ENCODE peak calls at places on chromosomes 13 and 19, in four cellular contexts. S is esophagus squamous epithelium, Y is A549, K is mesendoderm. V is an unnamed sample.
A peak's percentile ranks its signal among the peaks of the same experiment; 100 is the strongest.

GRCh38 chr13:73842621-73843020 is 291.6 kb downstream of the KLF12 start:
- DNase-seq in Y (no peak), K (no peak), S (no peak), V (no peak)

GRCh38 chr13:42644841-42645240 is 70.9 kb downstream of the TNFSF11 start:
- DNase-seq in S (no peak), Y (no peak), K (no peak), V (no peak)

GRCh38 chr13:27638521-27638920 is 16.8 kb downstream of the POLR1D start:
- DNase-seq in K (no peak), S (no peak), Y (no peak), V (no peak)

GRCh38 chr19:43504426-43505185 is at the start of gene PHLDB3:
- DNase-seq in Y (no peak), K (peak; percentile 36), S (no peak), V (no peak)

GRCh38 chr13:90938848-90939247 is 408.6 kb upstream of the MIR17HG start:
- DNase-seq in K (no peak), S (no peak), Y (no peak), V (no peak)

GRCh38 chr19:35027851-35028599 is 2.2 kb upstream of the SCN1B start:
- DNase-seq in K (peak; percentile 75), Y (no peak), S (no peak), V (no peak)

GRCh38 chr13:44396963-44397580 is 23.4 kb downstream of the SERP2 start:
- DNase-seq in Y (no peak), K (peak; percentile 96), S (no peak), V (no peak)

GRCh38 chr13:69226427-69226826 is 881.2 kb upstream of the ATXN8OS start:
- DNase-seq in K (no peak), Y (no peak), S (no peak), V (no peak)

GRCh38 chr13:70708744-70709143 is 600.5 kb upstream of the KLHL1 start:
- DNase-seq in K (no peak), Y (no peak), S (no peak), V (no peak)

GRCh38 chr13:74219571-74219970 is 85.4 kb upstream of the KLF12 start:
- DNase-seq in Y (no peak), S (no peak), K (no peak), V (no peak)

GRCh38 chr19:39154626-39155100 is 29.1 kb downstream of the PAK4 start:
- DNase-seq in Y (peak; percentile 55), K (peak; percentile 81), S (no peak), V (peak; percentile 74)

GRCh38 chr13:43760257-43760656 is 26.5 kb downstream of the ENOX1 start:
- DNase-seq in Y (no peak), K (no peak), S (no peak), V (no peak)

GRCh38 chr13:60990032-60990733 is 425.5 kb downstream of the PCDH20 start:
- DNase-seq in S (no peak), K (peak; percentile 52), Y (no peak), V (no peak)

GRCh38 chr13:33204130-33204927 is 81.2 kb downstream of the STARD13 start:
- DNase-seq in S (no peak), K (no peak), Y (no peak), V (no peak)

GRCh38 chr19:22620912-22621311 is 13.2 kb upstream of the ZNF492 start:
- DNase-seq in K (no peak), S (no peak), Y (no peak), V (no peak)

GRCh38 chr19:48506138-48506733 is 5.4 kb downstream of the LMTK3 start:
- DNase-seq in S (no peak), K (peak; percentile 78), Y (no peak), V (peak; percentile 36)

GRCh38 chr19:50542825-50543428 is 25.3 kb downstream of the LRRC4B start:
- DNase-seq in S (no peak), K (no peak), Y (no peak), V (no peak)

GRCh38 chr13:49844191-49844590 is 51.7 kb upstream of the KPNA3 start:
- DNase-seq in S (no peak), K (no peak), Y (no peak), V (no peak)

GRCh38 chr13:50712469-50712868 is 131.0 kb downstream of the DLEU7 start:
- DNase-seq in K (no peak), S (no peak), Y (no peak), V (no peak)

GRCh38 chr13:30877335-30877734 is 28.7 kb upstream of the MEDAG start:
- DNase-seq in Y (no peak), K (no peak), S (no peak), V (no peak)

GRCh38 chr13:27172495-27172842 is 858 bp upstream of the USP12 start:
- DNase-seq in S (no peak), Y (no peak), K (no peak), V (peak; percentile 29)

GRCh38 chr13:67341406-67341805 is 111.3 kb upstream of the PCDH9 start:
- DNase-seq in K (no peak), Y (no peak), S (no peak), V (no peak)

GRCh38 chr13:48258430-48258829 is 25.4 kb downstream of the ITM2B start:
- DNase-seq in S (no peak), Y (no peak), K (no peak), V (no peak)

GRCh38 chr19:35748106-35749020 is at the start of gene LIN37:
- DNase-seq in K (peak; percentile 100), S (peak; percentile 98), Y (peak; percentile 100), V (peak; percentile 99)

DNA sequence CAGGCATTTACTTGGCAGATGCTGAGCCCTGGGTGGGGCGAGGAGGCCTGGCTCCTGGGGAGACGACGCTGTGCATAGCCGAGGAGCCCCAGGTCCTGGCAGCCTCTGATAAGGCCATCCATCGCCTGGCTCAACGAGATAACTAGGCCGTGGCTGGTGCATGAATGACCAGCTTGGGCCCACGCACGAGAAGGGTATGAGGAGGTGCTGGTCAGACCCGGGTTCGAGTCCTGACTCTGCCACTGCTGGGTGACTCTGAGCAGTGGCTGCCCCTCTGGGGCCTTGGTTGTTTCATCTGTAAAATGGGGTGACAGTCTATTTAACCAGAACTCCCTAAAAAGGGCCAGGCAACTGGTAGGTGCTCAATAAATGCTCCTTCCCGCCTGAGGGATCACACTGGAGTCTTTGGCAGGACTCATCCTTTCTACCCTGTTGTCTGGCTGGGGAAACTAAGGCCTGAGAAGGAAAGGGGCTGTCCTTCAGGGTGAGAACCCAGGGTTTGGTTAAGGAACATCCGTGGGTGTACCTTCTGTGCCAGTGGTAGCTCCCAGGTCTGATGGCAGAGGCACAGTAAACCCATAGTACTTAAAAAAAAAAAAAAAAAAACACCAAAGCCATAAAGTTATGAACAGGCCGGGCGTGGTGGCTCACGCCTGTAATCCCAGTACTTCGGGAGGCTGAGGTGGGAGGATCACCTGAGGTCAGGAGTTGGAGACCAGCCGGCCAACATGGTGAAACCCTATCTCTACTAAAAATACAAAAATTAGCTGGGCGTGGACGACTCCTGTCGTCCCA is 8.1 kb upstream of the ARRDC2 start:
- DNase-seq in S (no peak), Y (no peak), K (no peak), V (no peak)
- H3K27ac ChIP-seq in S (peak overlapping the region; percentile 94), Y (peak overlapping the region; percentile 90), K (no peak overlapping the region), V (peak overlapping the region; percentile 86)

GRCh38 chr19:33883869-33884519 is 87.3 kb downstream of the KCTD15 start:
- DNase-seq in S (no peak), K (peak; percentile 86), Y (no peak), V (no peak)
- H3K27ac ChIP-seq in S (no peak overlapping the region), K (peak overlapping the region; percentile 39), Y (no peak overlapping the region), V (no peak overlapping the region)

GRCh38 chr13:20796791-20797513 is 23.2 kb upstream of the EEF1AKMT1 start:
- DNase-seq in S (no peak), Y (no peak), K (no peak), V (no peak)
- H3K27ac ChIP-seq in S (no peak overlapping the region), Y (no peak overlapping the region), K (no peak overlapping the region), V (no peak overlapping the region)

GRCh38 chr13:75285310-75285709 is 196.7 kb downstream of the TBC1D4 start:
- DNase-seq in S (no peak), K (no peak), Y (no peak), V (no peak)
- H3K27ac ChIP-seq in S (no peak overlapping the region), K (no peak overlapping the region), Y (no peak overlapping the region), V (no peak overlapping the region)

GRCh38 chr13:85095887-85096286 is 703.3 kb downstream of the SLITRK6 start:
- DNase-seq in S (no peak), K (no peak), Y (no peak), V (no peak)
- H3K27ac ChIP-seq in S (no peak overlapping the region), K (no peak overlapping the region), Y (no peak overlapping the region), V (no peak overlapping the region)

GRCh38 chr19:45171211-45171623 is 6.8 kb downstream of the TRAPPC6A start:
- DNase-seq in S (no peak), K (no peak), Y (no peak), V (no peak)

GRCh38 chr19:45172173-45172572 is 5.9 kb downstream of the TRAPPC6A start:
- DNase-seq in Y (no peak), S (no peak), K (no peak), V (no peak)

GRCh38 chr19:45170146-45171106 is 7.6 kb downstream of the TRAPPC6A start:
- DNase-seq in Y (no peak), S (no peak), K (no peak), V (no peak)

GRCh38 chr19:45173816-45174215 is 4.2 kb downstream of the TRAPPC6A start:
- DNase-seq in K (no peak), Y (no peak), S (no peak), V (no peak)

DNA sequence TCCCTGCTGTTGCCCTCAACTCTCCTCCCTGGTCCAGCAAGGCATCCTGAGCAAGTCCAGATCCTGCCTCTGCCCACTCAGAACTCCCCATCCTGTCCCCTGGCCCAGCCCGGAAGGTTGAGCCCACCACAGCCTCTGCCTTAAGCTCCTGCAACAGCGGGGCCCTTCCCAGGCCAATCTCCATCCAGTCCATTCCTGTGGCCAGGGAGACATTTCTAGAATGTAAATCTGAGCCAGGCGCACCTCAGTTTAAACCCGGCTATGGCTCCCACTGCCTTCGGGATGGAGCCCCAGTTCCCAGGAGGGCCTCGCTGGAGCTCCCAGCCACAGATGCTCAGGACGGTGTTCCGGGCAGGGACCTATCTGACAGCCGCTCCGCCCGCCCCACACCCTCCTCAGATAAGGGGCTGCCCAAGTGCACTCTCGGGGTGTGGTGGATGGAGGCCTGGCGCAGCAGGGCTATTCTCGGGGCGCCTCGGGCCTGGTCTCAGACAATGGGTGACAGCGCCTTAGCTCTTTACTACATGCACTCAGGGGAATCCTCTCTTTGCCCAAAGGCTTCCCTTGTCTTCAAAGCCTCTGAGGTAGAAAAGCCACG is 5.3 kb downstream of the TRAPPC6A start:
- DNase-seq in S (no peak), Y (no peak), K (no peak), V (no peak)
- H3K27ac ChIP-seq in S (no peak overlapping the region), Y (no peak overlapping the region), K (no peak overlapping the region), V (peak overlapping the region; percentile 32)

DNA sequence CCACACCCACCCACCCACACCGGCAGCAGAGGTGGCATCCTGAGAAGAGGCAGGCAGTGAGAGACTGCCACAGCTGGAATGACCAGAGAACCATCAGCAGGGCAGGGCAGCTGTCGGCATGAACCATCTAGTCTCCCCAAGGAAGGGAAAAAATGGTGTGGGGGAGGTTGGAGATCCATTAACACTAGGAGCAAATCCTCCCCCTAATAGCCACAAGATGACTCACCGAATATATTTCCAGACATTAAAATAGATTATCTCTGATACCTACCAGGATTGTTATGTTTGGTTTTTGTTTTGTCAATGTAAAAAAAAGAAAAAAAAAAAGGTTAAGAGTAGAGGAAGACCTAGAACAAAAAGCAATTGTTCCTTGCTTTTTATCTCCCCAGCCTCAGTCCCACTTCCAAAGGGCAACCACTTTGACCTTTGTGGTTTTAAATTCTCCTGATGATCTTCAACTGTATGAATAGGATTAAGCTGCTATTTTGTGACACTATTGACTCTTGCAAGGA is 34.2 kb downstream of the THSD1 start:
- DNase-seq in S (no peak), Y (no peak), K (peak; percentile 38), V (peak; percentile 68)
- H3K27ac ChIP-seq in S (no peak overlapping the region), Y (no peak overlapping the region), K (no peak overlapping the region), V (peak overlapping the region; percentile 61)